ENCODE peak calls at places on chromosomes 6 and 20, in six cellular contexts. One of them, this sample, is unnamed.

GRCh38 chr6:159691133-159691962 is 1.7 kb downstream of the SOD2 start:
- DNase-seq in sigmoid colon: no peak
- DNase-seq in heart left ventricle: no peak
- DNase-seq in neural progenitor cell: peak
- DNase-seq in AG10803: peak
- DNase-seq in fibroblast of pulmonary artery: peak
- DNase-seq in this sample: peak

GRCh38 chr6:157265630-157266029 is 57.7 kb downstream of the TMEM242 start:
- DNase-seq in sigmoid colon: peak
- DNase-seq in heart left ventricle: no peak
- DNase-seq in neural progenitor cell: no peak
- DNase-seq in AG10803: no peak
- DNase-seq in fibroblast of pulmonary artery: no peak
- DNase-seq in this sample: no peak

GRCh38 chr6:34227656-34228421 is 8.8 kb upstream of the HMGA1 start:
- DNase-seq in sigmoid colon: no peak
- DNase-seq in heart left ventricle: no peak
- DNase-seq in neural progenitor cell: no peak
- DNase-seq in AG10803: no peak
- DNase-seq in fibroblast of pulmonary artery: no peak
- DNase-seq in this sample: no peak

GRCh38 chr6:15678514-15678913 is 15.7 kb upstream of the DTNBP1 start:
- DNase-seq in sigmoid colon: no peak
- DNase-seq in heart left ventricle: no peak
- DNase-seq in neural progenitor cell: no peak
- DNase-seq in AG10803: no peak
- DNase-seq in fibroblast of pulmonary artery: no peak
- DNase-seq in this sample: no peak

GRCh38 chr6:135088232-135088760 is 33.7 kb upstream of the HBS1L start:
- DNase-seq in sigmoid colon: no peak
- DNase-seq in heart left ventricle: no peak
- DNase-seq in neural progenitor cell: no peak
- DNase-seq in AG10803: no peak
- DNase-seq in fibroblast of pulmonary artery: no peak
- DNase-seq in this sample: no peak

GRCh38 chr20:64055893-64056638 is 6.6 kb upstream of the SOX18 start:
- DNase-seq in sigmoid colon: no peak
- DNase-seq in heart left ventricle: peak
- DNase-seq in neural progenitor cell: peak
- DNase-seq in AG10803: no peak
- DNase-seq in fibroblast of pulmonary artery: peak
- DNase-seq in this sample: no peak

GRCh38 chr6:112330071-112330876 is 16.9 kb upstream of the RFPL4B start:
- DNase-seq in sigmoid colon: no peak
- DNase-seq in heart left ventricle: no peak
- DNase-seq in neural progenitor cell: no peak
- DNase-seq in AG10803: peak
- DNase-seq in fibroblast of pulmonary artery: peak
- DNase-seq in this sample: peak

GRCh38 chr6:119541132-119541905 is 191.8 kb upstream of the MAN1A1 start:
- DNase-seq in sigmoid colon: no peak
- DNase-seq in heart left ventricle: no peak
- DNase-seq in neural progenitor cell: no peak
- DNase-seq in AG10803: peak
- DNase-seq in fibroblast of pulmonary artery: peak
- DNase-seq in this sample: peak

GRCh38 chr6:99195986-99196655 is 153.4 kb downstream of the FAXC start:
- DNase-seq in sigmoid colon: no peak
- DNase-seq in heart left ventricle: no peak
- DNase-seq in neural progenitor cell: no peak
- DNase-seq in AG10803: no peak
- DNase-seq in fibroblast of pulmonary artery: no peak
- DNase-seq in this sample: no peak

GRCh38 chr6:148944608-148945007 is 197.8 kb downstream of the UST start:
- DNase-seq in sigmoid colon: no peak
- DNase-seq in heart left ventricle: no peak
- DNase-seq in neural progenitor cell: no peak
- DNase-seq in AG10803: no peak
- DNase-seq in fibroblast of pulmonary artery: no peak
- DNase-seq in this sample: no peak

GRCh38 chr20:38227578-38228360 is 32.8 kb downstream of the KIAA1755 start:
- DNase-seq in sigmoid colon: peak
- DNase-seq in heart left ventricle: no peak
- DNase-seq in neural progenitor cell: no peak
- DNase-seq in AG10803: no peak
- DNase-seq in fibroblast of pulmonary artery: no peak
- DNase-seq in this sample: no peak

GRCh38 chr20:10448270-10449156 is 13.4 kb downstream of the SLX4IP start:
- DNase-seq in sigmoid colon: no peak
- DNase-seq in heart left ventricle: no peak
- DNase-seq in neural progenitor cell: peak
- DNase-seq in AG10803: peak
- DNase-seq in fibroblast of pulmonary artery: peak
- DNase-seq in this sample: peak

GRCh38 chr6:72716916-72717315 is 95.1 kb downstream of the KCNQ5 start:
- DNase-seq in sigmoid colon: no peak
- DNase-seq in heart left ventricle: no peak
- DNase-seq in neural progenitor cell: no peak
- DNase-seq in AG10803: peak
- DNase-seq in fibroblast of pulmonary artery: no peak
- DNase-seq in this sample: peak

GRCh38 chr6:163147988-163148387 is 266.5 kb upstream of the QKI start:
- DNase-seq in sigmoid colon: no peak
- DNase-seq in heart left ventricle: no peak
- DNase-seq in neural progenitor cell: no peak
- DNase-seq in AG10803: no peak
- DNase-seq in fibroblast of pulmonary artery: peak
- DNase-seq in this sample: no peak

GRCh38 chr6:11971154-11971553 is 41.0 kb upstream of the HIVEP1 start:
- DNase-seq in sigmoid colon: no peak
- DNase-seq in heart left ventricle: no peak
- DNase-seq in neural progenitor cell: no peak
- DNase-seq in AG10803: peak
- DNase-seq in fibroblast of pulmonary artery: peak
- DNase-seq in this sample: peak

GRCh38 chr6:117491916-117492315 is 9.4 kb downstream of the DCBLD1 start:
- DNase-seq in sigmoid colon: no peak
- DNase-seq in heart left ventricle: no peak
- DNase-seq in neural progenitor cell: no peak
- DNase-seq in AG10803: peak
- DNase-seq in fibroblast of pulmonary artery: peak
- DNase-seq in this sample: peak

DNA sequence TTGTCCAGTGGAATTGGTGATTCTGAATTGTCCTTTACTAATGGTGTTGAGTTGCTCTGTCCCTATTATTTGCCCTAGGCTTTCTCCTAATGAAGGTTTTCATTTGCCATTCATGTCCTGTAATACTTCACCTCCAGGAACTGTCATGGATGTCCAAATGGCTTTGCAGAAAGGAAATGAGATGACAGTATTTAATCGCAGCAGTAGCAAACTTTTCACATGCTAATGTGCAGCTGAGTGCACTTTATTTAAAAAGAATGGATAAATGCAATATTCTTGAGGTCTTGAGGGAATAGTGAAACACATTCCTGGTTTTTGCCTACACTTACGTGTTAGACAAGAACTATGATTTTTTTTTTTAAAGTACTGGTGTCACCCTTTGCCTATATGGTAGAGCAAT is 131.4 kb downstream of the SULF2 start:
- DNase-seq in sigmoid colon: no peak
- DNase-seq in heart left ventricle: no peak
- DNase-seq in neural progenitor cell: no peak
- DNase-seq in AG10803: no peak
- DNase-seq in fibroblast of pulmonary artery: no peak
- DNase-seq in this sample: no peak
- H3K4me3 ChIP-seq in sigmoid colon: no peak
- H3K4me3 ChIP-seq in heart left ventricle: no peak
- H3K4me3 ChIP-seq in neural progenitor cell: no peak
- H3K4me3 ChIP-seq in AG10803: no peak
- H3K4me3 ChIP-seq in fibroblast of pulmonary artery: no peak
- H3K4me3 ChIP-seq in this sample: no peak

GRCh38 chr6:164347455-164347854 is 932.9 kb downstream of the QKI start:
- DNase-seq in sigmoid colon: no peak
- DNase-seq in heart left ventricle: no peak
- DNase-seq in neural progenitor cell: no peak
- DNase-seq in AG10803: no peak
- DNase-seq in fibroblast of pulmonary artery: no peak
- DNase-seq in this sample: no peak
- TF ChIP-seq CTCF in sigmoid colon: no peak
- TF ChIP-seq CTCF in heart left ventricle: no peak
- TF ChIP-seq CTCF in neural progenitor cell: peak
- TF ChIP-seq CTCF in AG10803: no peak
- TF ChIP-seq CTCF in fibroblast of pulmonary artery: no peak
- TF ChIP-seq CTCF in this sample: no peak

DNA sequence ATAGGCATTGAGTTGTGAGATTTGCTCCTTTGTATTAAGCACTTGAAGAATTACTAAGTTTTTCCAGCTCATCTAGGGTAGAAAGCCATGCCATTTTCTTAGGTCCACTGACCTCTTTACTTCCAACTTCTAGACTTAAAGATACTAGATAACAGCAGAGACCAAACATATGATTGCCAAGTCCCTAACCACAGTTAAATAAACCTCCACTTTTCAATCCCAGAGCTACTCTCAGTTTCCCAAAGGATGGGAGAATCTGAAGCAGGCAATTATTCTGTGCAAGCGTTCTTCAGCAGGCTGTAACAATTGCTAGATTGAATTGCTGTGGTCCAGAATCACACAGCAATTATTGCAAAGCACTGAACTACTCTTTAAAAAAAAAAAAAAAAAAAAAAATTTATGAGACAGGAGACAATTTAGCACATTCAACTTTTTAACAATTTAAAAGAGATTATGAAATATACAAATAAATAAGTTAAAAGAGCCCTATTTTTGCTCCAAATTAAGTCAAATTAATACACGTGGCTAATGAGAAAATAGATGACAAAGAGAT is 104.0 kb upstream of the PRSS16 start:
- DNase-seq in sigmoid colon: no peak
- DNase-seq in heart left ventricle: no peak
- DNase-seq in neural progenitor cell: no peak
- DNase-seq in AG10803: no peak
- DNase-seq in fibroblast of pulmonary artery: no peak
- DNase-seq in this sample: no peak
- H3K4me3 ChIP-seq in sigmoid colon: no peak
- H3K4me3 ChIP-seq in heart left ventricle: no peak
- H3K4me3 ChIP-seq in neural progenitor cell: no peak
- H3K4me3 ChIP-seq in AG10803: no peak
- H3K4me3 ChIP-seq in fibroblast of pulmonary artery: no peak
- H3K4me3 ChIP-seq in this sample: no peak

GRCh38 chr6:31546339-31546961 is at the start of gene ATP6V1G2:
- DNase-seq in sigmoid colon: peak
- DNase-seq in heart left ventricle: peak
- DNase-seq in neural progenitor cell: peak
- DNase-seq in AG10803: peak
- DNase-seq in fibroblast of pulmonary artery: peak
- DNase-seq in this sample: peak
- TF ChIP-seq CTCF in sigmoid colon: peak
- TF ChIP-seq CTCF in heart left ventricle: peak
- TF ChIP-seq CTCF in neural progenitor cell: peak
- TF ChIP-seq CTCF in AG10803: peak
- TF ChIP-seq CTCF in fibroblast of pulmonary artery: no peak
- TF ChIP-seq CTCF in this sample: peak

GRCh38 chr6:39724787-39725631 is at the start of gene KIF6:
- DNase-seq in sigmoid colon: peak
- DNase-seq in heart left ventricle: peak
- DNase-seq in neural progenitor cell: peak
- DNase-seq in AG10803: peak
- DNase-seq in fibroblast of pulmonary artery: peak
- DNase-seq in this sample: peak

GRCh38 chr6:39729945-39730344 is 4.7 kb upstream of the KIF6 start:
- DNase-seq in sigmoid colon: no peak
- DNase-seq in heart left ventricle: no peak
- DNase-seq in neural progenitor cell: no peak
- DNase-seq in AG10803: no peak
- DNase-seq in fibroblast of pulmonary artery: no peak
- DNase-seq in this sample: no peak

GRCh38 chr6:39731565-39731964 is 6.4 kb upstream of the KIF6 start:
- DNase-seq in sigmoid colon: no peak
- DNase-seq in heart left ventricle: no peak
- DNase-seq in neural progenitor cell: peak
- DNase-seq in AG10803: no peak
- DNase-seq in fibroblast of pulmonary artery: no peak
- DNase-seq in this sample: peak

GRCh38 chr6:39725632-39725997 is 407 bp upstream of the KIF6 start:
- DNase-seq in sigmoid colon: no peak
- DNase-seq in heart left ventricle: no peak
- DNase-seq in neural progenitor cell: no peak
- DNase-seq in AG10803: no peak
- DNase-seq in fibroblast of pulmonary artery: no peak
- DNase-seq in this sample: no peak
- H3K4me3 ChIP-seq in sigmoid colon: peak
- H3K4me3 ChIP-seq in heart left ventricle: peak
- H3K4me3 ChIP-seq in neural progenitor cell: peak
- H3K4me3 ChIP-seq in AG10803: peak
- H3K4me3 ChIP-seq in fibroblast of pulmonary artery: peak
- H3K4me3 ChIP-seq in this sample: peak

GRCh38 chr6:169022079-169022478 is 231.6 kb downstream of the THBS2 start:
- DNase-seq in sigmoid colon: no peak
- DNase-seq in heart left ventricle: no peak
- DNase-seq in neural progenitor cell: peak
- DNase-seq in AG10803: no peak
- DNase-seq in fibroblast of pulmonary artery: no peak
- DNase-seq in this sample: no peak
- TF ChIP-seq CTCF in sigmoid colon: no peak
- TF ChIP-seq CTCF in heart left ventricle: no peak
- TF ChIP-seq CTCF in neural progenitor cell: peak
- TF ChIP-seq CTCF in AG10803: no peak
- TF ChIP-seq CTCF in fibroblast of pulmonary artery: no peak
- TF ChIP-seq CTCF in this sample: no peak